ENCODE peak calls at places on chromosomes 11 and 22, in six cellular contexts. N, S, F, R, O and V are unnamed samples.

GRCh38 chr11:2577071-2578005 is 122.5 kb downstream of the KCNQ1OT1 start:
- DNase-seq in O (no peak), S (no peak), F (no peak), N (no peak), R (no peak), V (peak)

GRCh38 chr11:13831707-13832106 is 130.8 kb upstream of the SPON1 start:
- DNase-seq in O (no peak), F (no peak), R (no peak), N (no peak), S (peak), V (no peak)

GRCh38 chr11:131691558-131692041 is 321.2 kb downstream of the NTM start:
- DNase-seq in O (no peak), S (peak), F (no peak), R (peak), N (no peak), V (peak)

GRCh38 chr22:45775569-45776312 is 104.1 kb downstream of the ATXN10 start:
- DNase-seq in N (no peak), O (no peak), F (no peak), R (no peak), S (no peak), V (no peak)

GRCh38 chr11:96199563-96200025 is 143.4 kb downstream of the MAML2 start:
- DNase-seq in R (peak), F (peak), S (peak), O (no peak), N (no peak), V (no peak)

GRCh38 chr11:11366793-11367192 is 13.7 kb upstream of the CSNK2A3 start:
- DNase-seq in F (peak), N (no peak), O (no peak), S (no peak), R (no peak), V (no peak)

GRCh38 chr22:45469573-45470383 is 32.9 kb upstream of the FBLN1 start:
- DNase-seq in F (no peak), S (peak), R (no peak), N (no peak), O (no peak), V (no peak)

GRCh38 chr22:48884292-48884691 is 943.4 kb downstream of the BRD1 start:
- DNase-seq in S (no peak), R (no peak), O (no peak), N (no peak), F (no peak), V (no peak)

GRCh38 chr11:128902515-128903066 is 11.4 kb downstream of the KCNJ5 start:
- DNase-seq in S (no peak), F (no peak), O (no peak), R (no peak), N (no peak), V (no peak)

GRCh38 chr11:71339178-71339881 is 87.0 kb upstream of the SHANK2 start:
- DNase-seq in S (no peak), F (no peak), N (no peak), R (no peak), O (no peak), V (no peak)

GRCh38 chr11:96319901-96320656 is 22.9 kb downstream of the MAML2 start:
- DNase-seq in R (no peak), S (no peak), N (no peak), F (no peak), O (no peak), V (no peak)

GRCh38 chr11:104705475-104706195 is 192.6 kb downstream of the CASP12 start:
- DNase-seq in O (no peak), R (peak), N (no peak), F (peak), S (no peak), V (no peak)

GRCh38 chr11:131486100-131486499 is 115.7 kb downstream of the NTM start:
- DNase-seq in F (no peak), N (no peak), R (no peak), S (no peak), O (no peak), V (no peak)

GRCh38 chr11:12274558-12275197 is 102.7 kb upstream of the PARVA start:
- DNase-seq in N (no peak), O (no peak), R (no peak), F (no peak), S (no peak), V (no peak)

GRCh38 chr11:98657711-98658110 is 363.0 kb upstream of the CNTN5 start:
- DNase-seq in N (no peak), S (no peak), O (peak), R (no peak), F (no peak), V (no peak)

GRCh38 chr11:57597461-57597892 is at the start of gene SERPING1:
- DNase-seq in O (no peak), R (no peak), F (no peak), S (no peak), N (no peak), V (no peak)

GRCh38 chr22:29375436-29376076 is 12.8 kb downstream of the AP1B1 start:
- DNase-seq in O (no peak), F (peak), S (no peak), R (no peak), N (no peak), V (no peak)